ENCODE peak calls at places on chromosomes 3 and 15, in nine cellular contexts. One of them, this sample, is unnamed.

GRCh38 chr3:83873550-83873949 is 1085.2 kb upstream of the CADM2 start:
- DNase-seq in NCI-H1048: no peak
- DNase-seq in GM12865: peak
- DNase-seq in stimulated activated CD8-positive, alpha-beta memory T cell treated with anti-CD3 and anti-CD28 coated beads, Interleukin-15, amount 100 ng/mL, for 24 hours: no peak
- DNase-seq in tibial nerve: no peak
- DNase-seq in non-pigmented ciliary epithelial cell: peak
- DNase-seq in C1 segment of cervical spinal cord: no peak
- DNase-seq in SHP77 treated with DMSO at 0.1 percent for 48 hours: no peak
- DNase-seq in EH: no peak
- DNase-seq in this sample: no peak

GRCh38 chr15:70235347-70235746 is 137.6 kb upstream of the TLE3 start:
- DNase-seq in tibial nerve: no peak
- DNase-seq in C1 segment of cervical spinal cord: no peak
- DNase-seq in NCI-H1048: no peak
- DNase-seq in stimulated activated CD8-positive, alpha-beta memory T cell treated with anti-CD3 and anti-CD28 coated beads, Interleukin-15, amount 100 ng/mL, for 24 hours: no peak
- DNase-seq in non-pigmented ciliary epithelial cell: no peak
- DNase-seq in GM12865: no peak
- DNase-seq in SHP77 treated with DMSO at 0.1 percent for 48 hours: no peak
- DNase-seq in EH: peak
- DNase-seq in this sample: no peak

GRCh38 chr3:127671523-127672428 is 976 bp upstream of the ABTB1 start:
- DNase-seq in GM12865: peak
- DNase-seq in EH: peak
- DNase-seq in SHP77 treated with DMSO at 0.1 percent for 48 hours: no peak
- DNase-seq in C1 segment of cervical spinal cord: no peak
- DNase-seq in NCI-H1048: no peak
- DNase-seq in tibial nerve: no peak
- DNase-seq in non-pigmented ciliary epithelial cell: no peak
- DNase-seq in stimulated activated CD8-positive, alpha-beta memory T cell treated with anti-CD3 and anti-CD28 coated beads, Interleukin-15, amount 100 ng/mL, for 24 hours: no peak
- DNase-seq in this sample: no peak

GRCh38 chr3:73621388-73621787 is 3.4 kb downstream of the PDZRN3 start:
- DNase-seq in SHP77 treated with DMSO at 0.1 percent for 48 hours: no peak
- DNase-seq in EH: no peak
- DNase-seq in tibial nerve: no peak
- DNase-seq in GM12865: no peak
- DNase-seq in NCI-H1048: no peak
- DNase-seq in non-pigmented ciliary epithelial cell: no peak
- DNase-seq in C1 segment of cervical spinal cord: peak
- DNase-seq in stimulated activated CD8-positive, alpha-beta memory T cell treated with anti-CD3 and anti-CD28 coated beads, Interleukin-15, amount 100 ng/mL, for 24 hours: no peak
- DNase-seq in this sample: no peak

GRCh38 chr3:161700998-161701397 is 204.4 kb downstream of the OTOL1 start:
- DNase-seq in stimulated activated CD8-positive, alpha-beta memory T cell treated with anti-CD3 and anti-CD28 coated beads, Interleukin-15, amount 100 ng/mL, for 24 hours: no peak
- DNase-seq in EH: no peak
- DNase-seq in non-pigmented ciliary epithelial cell: no peak
- DNase-seq in C1 segment of cervical spinal cord: no peak
- DNase-seq in NCI-H1048: no peak
- DNase-seq in tibial nerve: no peak
- DNase-seq in GM12865: peak
- DNase-seq in SHP77 treated with DMSO at 0.1 percent for 48 hours: no peak
- DNase-seq in this sample: no peak

GRCh38 chr15:67185051-67185450 is 69.4 kb downstream of the AAGAB start:
- DNase-seq in GM12865: no peak
- DNase-seq in EH: no peak
- DNase-seq in tibial nerve: no peak
- DNase-seq in SHP77 treated with DMSO at 0.1 percent for 48 hours: no peak
- DNase-seq in non-pigmented ciliary epithelial cell: no peak
- DNase-seq in stimulated activated CD8-positive, alpha-beta memory T cell treated with anti-CD3 and anti-CD28 coated beads, Interleukin-15, amount 100 ng/mL, for 24 hours: no peak
- DNase-seq in C1 segment of cervical spinal cord: no peak
- DNase-seq in NCI-H1048: no peak
- DNase-seq in this sample: no peak

GRCh38 chr3:172616061-172616461 is 92.8 kb upstream of the TNFSF10 start:
- DNase-seq in tibial nerve: no peak
- DNase-seq in SHP77 treated with DMSO at 0.1 percent for 48 hours: no peak
- DNase-seq in EH: peak
- DNase-seq in GM12865: peak
- DNase-seq in C1 segment of cervical spinal cord: no peak
- DNase-seq in non-pigmented ciliary epithelial cell: no peak
- DNase-seq in NCI-H1048: no peak
- DNase-seq in stimulated activated CD8-positive, alpha-beta memory T cell treated with anti-CD3 and anti-CD28 coated beads, Interleukin-15, amount 100 ng/mL, for 24 hours: no peak
- DNase-seq in this sample: no peak

GRCh38 chr3:72485649-72486048 is 362.6 kb downstream of the SHQ1 start:
- DNase-seq in non-pigmented ciliary epithelial cell: no peak
- DNase-seq in EH: peak
- DNase-seq in stimulated activated CD8-positive, alpha-beta memory T cell treated with anti-CD3 and anti-CD28 coated beads, Interleukin-15, amount 100 ng/mL, for 24 hours: no peak
- DNase-seq in NCI-H1048: no peak
- DNase-seq in SHP77 treated with DMSO at 0.1 percent for 48 hours: no peak
- DNase-seq in tibial nerve: peak
- DNase-seq in C1 segment of cervical spinal cord: peak
- DNase-seq in GM12865: no peak
- DNase-seq in this sample: no peak

GRCh38 chr3:84666468-84666867 is 292.3 kb upstream of the CADM2 start:
- DNase-seq in EH: no peak
- DNase-seq in tibial nerve: no peak
- DNase-seq in NCI-H1048: no peak
- DNase-seq in non-pigmented ciliary epithelial cell: no peak
- DNase-seq in GM12865: no peak
- DNase-seq in stimulated activated CD8-positive, alpha-beta memory T cell treated with anti-CD3 and anti-CD28 coated beads, Interleukin-15, amount 100 ng/mL, for 24 hours: no peak
- DNase-seq in SHP77 treated with DMSO at 0.1 percent for 48 hours: no peak
- DNase-seq in C1 segment of cervical spinal cord: no peak
- DNase-seq in this sample: no peak

GRCh38 chr3:36648241-36649034 is 115.9 kb downstream of the DCLK3 start:
- DNase-seq in tibial nerve: no peak
- DNase-seq in non-pigmented ciliary epithelial cell: peak
- DNase-seq in EH: peak
- DNase-seq in SHP77 treated with DMSO at 0.1 percent for 48 hours: no peak
- DNase-seq in stimulated activated CD8-positive, alpha-beta memory T cell treated with anti-CD3 and anti-CD28 coated beads, Interleukin-15, amount 100 ng/mL, for 24 hours: no peak
- DNase-seq in GM12865: peak
- DNase-seq in NCI-H1048: no peak
- DNase-seq in C1 segment of cervical spinal cord: no peak
- DNase-seq in this sample: no peak

GRCh38 chr3:139547666-139548065 is 8.1 kb upstream of the RBP1 start:
- DNase-seq in EH: no peak
- DNase-seq in tibial nerve: no peak
- DNase-seq in NCI-H1048: no peak
- DNase-seq in GM12865: no peak
- DNase-seq in stimulated activated CD8-positive, alpha-beta memory T cell treated with anti-CD3 and anti-CD28 coated beads, Interleukin-15, amount 100 ng/mL, for 24 hours: no peak
- DNase-seq in C1 segment of cervical spinal cord: no peak
- DNase-seq in non-pigmented ciliary epithelial cell: no peak
- DNase-seq in SHP77 treated with DMSO at 0.1 percent for 48 hours: no peak
- DNase-seq in this sample: no peak

GRCh38 chr15:45637552-45638033 is 2.8 kb downstream of the SQOR start:
- DNase-seq in non-pigmented ciliary epithelial cell: no peak
- DNase-seq in EH: peak
- DNase-seq in stimulated activated CD8-positive, alpha-beta memory T cell treated with anti-CD3 and anti-CD28 coated beads, Interleukin-15, amount 100 ng/mL, for 24 hours: no peak
- DNase-seq in NCI-H1048: no peak
- DNase-seq in C1 segment of cervical spinal cord: peak
- DNase-seq in tibial nerve: peak
- DNase-seq in SHP77 treated with DMSO at 0.1 percent for 48 hours: no peak
- DNase-seq in GM12865: peak
- DNase-seq in this sample: peak

GRCh38 chr3:13206799-13207577 is 133.8 kb upstream of the IQSEC1 start:
- DNase-seq in NCI-H1048: no peak
- DNase-seq in GM12865: no peak
- DNase-seq in tibial nerve: no peak
- DNase-seq in EH: no peak
- DNase-seq in SHP77 treated with DMSO at 0.1 percent for 48 hours: no peak
- DNase-seq in stimulated activated CD8-positive, alpha-beta memory T cell treated with anti-CD3 and anti-CD28 coated beads, Interleukin-15, amount 100 ng/mL, for 24 hours: no peak
- DNase-seq in C1 segment of cervical spinal cord: no peak
- DNase-seq in non-pigmented ciliary epithelial cell: no peak
- DNase-seq in this sample: no peak

GRCh38 chr15:70065006-70065722 is 32.6 kb downstream of the TLE3 start:
- DNase-seq in non-pigmented ciliary epithelial cell: no peak
- DNase-seq in NCI-H1048: no peak
- DNase-seq in EH: no peak
- DNase-seq in tibial nerve: no peak
- DNase-seq in SHP77 treated with DMSO at 0.1 percent for 48 hours: no peak
- DNase-seq in C1 segment of cervical spinal cord: no peak
- DNase-seq in stimulated activated CD8-positive, alpha-beta memory T cell treated with anti-CD3 and anti-CD28 coated beads, Interleukin-15, amount 100 ng/mL, for 24 hours: no peak
- DNase-seq in GM12865: no peak
- DNase-seq in this sample: no peak

GRCh38 chr15:74320358-74321247 is 46.8 kb downstream of the CYP11A1 start:
- DNase-seq in SHP77 treated with DMSO at 0.1 percent for 48 hours: peak
- DNase-seq in C1 segment of cervical spinal cord: no peak
- DNase-seq in non-pigmented ciliary epithelial cell: no peak
- DNase-seq in stimulated activated CD8-positive, alpha-beta memory T cell treated with anti-CD3 and anti-CD28 coated beads, Interleukin-15, amount 100 ng/mL, for 24 hours: no peak
- DNase-seq in GM12865: peak
- DNase-seq in tibial nerve: peak
- DNase-seq in EH: peak
- DNase-seq in NCI-H1048: no peak
- DNase-seq in this sample: peak

GRCh38 chr15:60301024-60301423 is 96.8 kb downstream of the ANXA2 start:
- DNase-seq in stimulated activated CD8-positive, alpha-beta memory T cell treated with anti-CD3 and anti-CD28 coated beads, Interleukin-15, amount 100 ng/mL, for 24 hours: no peak
- DNase-seq in NCI-H1048: no peak
- DNase-seq in non-pigmented ciliary epithelial cell: no peak
- DNase-seq in C1 segment of cervical spinal cord: no peak
- DNase-seq in SHP77 treated with DMSO at 0.1 percent for 48 hours: no peak
- DNase-seq in EH: peak
- DNase-seq in tibial nerve: no peak
- DNase-seq in GM12865: peak
- DNase-seq in this sample: no peak

GRCh38 chr15:86661580-86661979 is 581.9 kb downstream of the AGBL1 start:
- DNase-seq in NCI-H1048: no peak
- DNase-seq in SHP77 treated with DMSO at 0.1 percent for 48 hours: no peak
- DNase-seq in tibial nerve: no peak
- DNase-seq in EH: no peak
- DNase-seq in C1 segment of cervical spinal cord: no peak
- DNase-seq in stimulated activated CD8-positive, alpha-beta memory T cell treated with anti-CD3 and anti-CD28 coated beads, Interleukin-15, amount 100 ng/mL, for 24 hours: no peak
- DNase-seq in non-pigmented ciliary epithelial cell: no peak
- DNase-seq in GM12865: no peak
- DNase-seq in this sample: no peak

GRCh38 chr15:69591905-69592508 is 139.4 kb downstream of the RPLP1 start:
- DNase-seq in EH: no peak
- DNase-seq in SHP77 treated with DMSO at 0.1 percent for 48 hours: peak
- DNase-seq in C1 segment of cervical spinal cord: no peak
- DNase-seq in tibial nerve: no peak
- DNase-seq in NCI-H1048: no peak
- DNase-seq in stimulated activated CD8-positive, alpha-beta memory T cell treated with anti-CD3 and anti-CD28 coated beads, Interleukin-15, amount 100 ng/mL, for 24 hours: no peak
- DNase-seq in non-pigmented ciliary epithelial cell: no peak
- DNase-seq in GM12865: no peak
- DNase-seq in this sample: no peak

GRCh38 chr3:176926034-176926433 is 271.2 kb downstream of the TBL1XR1 start:
- DNase-seq in non-pigmented ciliary epithelial cell: no peak
- DNase-seq in stimulated activated CD8-positive, alpha-beta memory T cell treated with anti-CD3 and anti-CD28 coated beads, Interleukin-15, amount 100 ng/mL, for 24 hours: no peak
- DNase-seq in NCI-H1048: no peak
- DNase-seq in EH: no peak
- DNase-seq in GM12865: no peak
- DNase-seq in C1 segment of cervical spinal cord: no peak
- DNase-seq in SHP77 treated with DMSO at 0.1 percent for 48 hours: no peak
- DNase-seq in tibial nerve: no peak
- DNase-seq in this sample: no peak

GRCh38 chr3:4588410-4588809 is 95.3 kb downstream of the ITPR1 start:
- DNase-seq in non-pigmented ciliary epithelial cell: no peak
- DNase-seq in C1 segment of cervical spinal cord: no peak
- DNase-seq in tibial nerve: no peak
- DNase-seq in SHP77 treated with DMSO at 0.1 percent for 48 hours: no peak
- DNase-seq in EH: peak
- DNase-seq in GM12865: peak
- DNase-seq in NCI-H1048: no peak
- DNase-seq in stimulated activated CD8-positive, alpha-beta memory T cell treated with anti-CD3 and anti-CD28 coated beads, Interleukin-15, amount 100 ng/mL, for 24 hours: no peak
- DNase-seq in this sample: no peak

GRCh38 chr3:10505050-10505790 is at the start of gene ATP2B2:
- DNase-seq in tibial nerve: no peak
- DNase-seq in GM12865: no peak
- DNase-seq in C1 segment of cervical spinal cord: no peak
- DNase-seq in stimulated activated CD8-positive, alpha-beta memory T cell treated with anti-CD3 and anti-CD28 coated beads, Interleukin-15, amount 100 ng/mL, for 24 hours: no peak
- DNase-seq in non-pigmented ciliary epithelial cell: no peak
- DNase-seq in SHP77 treated with DMSO at 0.1 percent for 48 hours: no peak
- DNase-seq in EH: no peak
- DNase-seq in NCI-H1048: no peak
- DNase-seq in this sample: no peak

GRCh38 chr3:33577588-33577987 is 137.4 kb upstream of the UBP1 start:
- DNase-seq in C1 segment of cervical spinal cord: no peak
- DNase-seq in stimulated activated CD8-positive, alpha-beta memory T cell treated with anti-CD3 and anti-CD28 coated beads, Interleukin-15, amount 100 ng/mL, for 24 hours: no peak
- DNase-seq in GM12865: no peak
- DNase-seq in tibial nerve: no peak
- DNase-seq in SHP77 treated with DMSO at 0.1 percent for 48 hours: no peak
- DNase-seq in EH: no peak
- DNase-seq in NCI-H1048: no peak
- DNase-seq in non-pigmented ciliary epithelial cell: no peak
- DNase-seq in this sample: no peak

GRCh38 chr3:81245505-81245904 is 515.9 kb downstream of the GBE1 start:
- DNase-seq in EH: no peak
- DNase-seq in C1 segment of cervical spinal cord: no peak
- DNase-seq in GM12865: no peak
- DNase-seq in stimulated activated CD8-positive, alpha-beta memory T cell treated with anti-CD3 and anti-CD28 coated beads, Interleukin-15, amount 100 ng/mL, for 24 hours: no peak
- DNase-seq in SHP77 treated with DMSO at 0.1 percent for 48 hours: no peak
- DNase-seq in non-pigmented ciliary epithelial cell: no peak
- DNase-seq in tibial nerve: no peak
- DNase-seq in NCI-H1048: no peak
- DNase-seq in this sample: no peak

GRCh38 chr3:124492824-124493223 is 237.4 kb upstream of the UMPS start:
- DNase-seq in C1 segment of cervical spinal cord: no peak
- DNase-seq in SHP77 treated with DMSO at 0.1 percent for 48 hours: peak
- DNase-seq in non-pigmented ciliary epithelial cell: no peak
- DNase-seq in EH: peak
- DNase-seq in NCI-H1048: peak
- DNase-seq in tibial nerve: no peak
- DNase-seq in GM12865: peak
- DNase-seq in stimulated activated CD8-positive, alpha-beta memory T cell treated with anti-CD3 and anti-CD28 coated beads, Interleukin-15, amount 100 ng/mL, for 24 hours: no peak
- DNase-seq in this sample: peak

GRCh38 chr3:134406331-134407246 is 32.3 kb upstream of the AMOTL2 start:
- DNase-seq in non-pigmented ciliary epithelial cell: no peak
- DNase-seq in C1 segment of cervical spinal cord: peak
- DNase-seq in tibial nerve: no peak
- DNase-seq in stimulated activated CD8-positive, alpha-beta memory T cell treated with anti-CD3 and anti-CD28 coated beads, Interleukin-15, amount 100 ng/mL, for 24 hours: no peak
- DNase-seq in NCI-H1048: no peak
- DNase-seq in GM12865: no peak
- DNase-seq in SHP77 treated with DMSO at 0.1 percent for 48 hours: peak
- DNase-seq in EH: peak
- DNase-seq in this sample: peak

GRCh38 chr15:62594017-62594416 is 428.9 kb upstream of the C2CD4B start:
- DNase-seq in GM12865: no peak
- DNase-seq in tibial nerve: no peak
- DNase-seq in NCI-H1048: no peak
- DNase-seq in non-pigmented ciliary epithelial cell: no peak
- DNase-seq in EH: no peak
- DNase-seq in SHP77 treated with DMSO at 0.1 percent for 48 hours: peak
- DNase-seq in stimulated activated CD8-positive, alpha-beta memory T cell treated with anti-CD3 and anti-CD28 coated beads, Interleukin-15, amount 100 ng/mL, for 24 hours: no peak
- DNase-seq in C1 segment of cervical spinal cord: no peak
- DNase-seq in this sample: no peak